ENCODE peak calls at places on chromosomes 13 and 19, in ten cellular contexts. T, M, D, V, S, B, I, G, N and C are unnamed samples.

GRCh38 chr13:67967031-67967430 is 736.9 kb upstream of the PCDH9 start:
- DNase-seq in T (no peak), M (no peak), D (no peak), V (no peak), S (no peak), B (no peak), I (no peak), G (no peak), N (no peak), C (no peak)

GRCh38 chr19:1247747-1248453 is 483 bp upstream of the MIDN start:
- DNase-seq in T (peak; percentile 70), M (no peak), D (peak; percentile 77), V (peak; percentile 83), S (peak; percentile 69), B (peak; percentile 51), I (peak; percentile 82), G (peak; percentile 30), N (peak; percentile 88), C (no peak)

GRCh38 chr13:111506621-111507020 is 186.2 kb downstream of the TEX29 start:
- DNase-seq in T (no peak), M (no peak), D (no peak), V (no peak), S (no peak), B (no peak), I (no peak), G (no peak), N (no peak), C (no peak)

GRCh38 chr19:48458016-48458415 is 2.6 kb downstream of the KCNJ14 start:
- DNase-seq in T (no peak), M (no peak), D (no peak), V (no peak), S (no peak), B (no peak), I (no peak), G (no peak), N (no peak), C (no peak)

GRCh38 chr19:48284891-48285290 is 15.0 kb downstream of the ZNF114 start:
- DNase-seq in T (peak; percentile 82), M (no peak), D (no peak), V (no peak), S (peak; percentile 19), B (no peak), I (no peak), G (no peak), N (no peak), C (no peak)

GRCh38 chr19:4067396-4068057 is 828 bp upstream of the ZBTB7A start:
- DNase-seq in T (no peak), M (no peak), D (no peak), V (peak; percentile 54), S (no peak), B (no peak), I (no peak), G (no peak), N (no peak), C (no peak)

GRCh38 chr19:19459707-19460251 is 54.3 kb downstream of the GATAD2A start:
- DNase-seq in T (peak; percentile 87), M (peak; percentile 44), D (peak; percentile 51), V (no peak), S (peak; percentile 81), B (peak; percentile 50), I (peak; percentile 54), G (peak; percentile 64), N (peak; percentile 55), C (no peak)

GRCh38 chr13:66224644-66225043 is 1005.5 kb downstream of the PCDH9 start:
- DNase-seq in T (no peak), M (no peak), D (no peak), V (no peak), S (no peak), B (no peak), I (no peak), G (no peak), N (no peak), C (no peak)

GRCh38 chr19:37948362-37948761 is 41.4 kb downstream of the SIPA1L3 start:
- DNase-seq in T (no peak), M (no peak), D (no peak), V (no peak), S (no peak), B (no peak), I (no peak), G (peak; percentile 72), N (no peak), C (no peak)

GRCh38 chr13:56009418-56009817 is 1131.3 kb upstream of the PRR20A start:
- DNase-seq in T (no peak), M (no peak), D (no peak), V (no peak), S (no peak), B (no peak), I (no peak), G (no peak), N (no peak), C (no peak)

GRCh38 chr13:43245374-43245964 is 222.1 kb downstream of the DNAJC15 start:
- DNase-seq in T (peak; percentile 92), M (peak; percentile 55), D (no peak), V (no peak), S (peak; percentile 74), B (peak; percentile 81), I (no peak), G (peak; percentile 81), N (no peak), C (no peak)

GRCh38 chr19:41793414-41793727 is 3.0 kb upstream of the CEACAM3 start:
- DNase-seq in T (no peak), M (no peak), D (no peak), V (no peak), S (no peak), B (no peak), I (no peak), G (no peak), N (no peak), C (no peak)
- TF ChIP-seq CTCF in T (no peak), M (peak; percentile 2), D (no peak), V (no peak), S (peak; percentile 30), B (no peak), I (no peak), G (no peak), N (no peak), C (no peak)

GRCh38 chr13:49435992-49436391 is 7.9 kb downstream of the CAB39L start:
- DNase-seq in T (peak; percentile 44), M (no peak), D (no peak), V (no peak), S (peak; percentile 49), B (peak; percentile 49), I (no peak), G (no peak), N (no peak), C (no peak)
- TF ChIP-seq CTCF in T (no peak), M (no peak), D (no peak), V (no peak), S (no peak), B (no peak), I (no peak), G (no peak), N (no peak), C (no peak)

GRCh38 chr19:40524133-40524549 is 52.5 kb upstream of the SHKBP1 start:
- DNase-seq in T (no peak), M (no peak), D (no peak), V (no peak), S (no peak), B (no peak), I (no peak), G (no peak), N (no peak), C (no peak)

GRCh38 chr19:40521276-40521675 is 54.5 kb downstream of the SPTBN4 start:
- DNase-seq in T (peak; percentile 29), M (no peak), D (no peak), V (no peak), S (peak; percentile 19), B (peak; percentile 55), I (no peak), G (peak; percentile 20), N (no peak), C (no peak)

GRCh38 chr19:40524655-40525054 is 52.0 kb upstream of the SHKBP1 start:
- DNase-seq in T (no peak), M (no peak), D (no peak), V (no peak), S (no peak), B (no peak), I (no peak), G (no peak), N (no peak), C (no peak)

GRCh38 chr19:40525234-40526051 is 51.2 kb upstream of the SHKBP1 start:
- DNase-seq in T (no peak), M (no peak), D (no peak), V (no peak), S (no peak), B (no peak), I (no peak), G (no peak), N (no peak), C (no peak)

DNA sequence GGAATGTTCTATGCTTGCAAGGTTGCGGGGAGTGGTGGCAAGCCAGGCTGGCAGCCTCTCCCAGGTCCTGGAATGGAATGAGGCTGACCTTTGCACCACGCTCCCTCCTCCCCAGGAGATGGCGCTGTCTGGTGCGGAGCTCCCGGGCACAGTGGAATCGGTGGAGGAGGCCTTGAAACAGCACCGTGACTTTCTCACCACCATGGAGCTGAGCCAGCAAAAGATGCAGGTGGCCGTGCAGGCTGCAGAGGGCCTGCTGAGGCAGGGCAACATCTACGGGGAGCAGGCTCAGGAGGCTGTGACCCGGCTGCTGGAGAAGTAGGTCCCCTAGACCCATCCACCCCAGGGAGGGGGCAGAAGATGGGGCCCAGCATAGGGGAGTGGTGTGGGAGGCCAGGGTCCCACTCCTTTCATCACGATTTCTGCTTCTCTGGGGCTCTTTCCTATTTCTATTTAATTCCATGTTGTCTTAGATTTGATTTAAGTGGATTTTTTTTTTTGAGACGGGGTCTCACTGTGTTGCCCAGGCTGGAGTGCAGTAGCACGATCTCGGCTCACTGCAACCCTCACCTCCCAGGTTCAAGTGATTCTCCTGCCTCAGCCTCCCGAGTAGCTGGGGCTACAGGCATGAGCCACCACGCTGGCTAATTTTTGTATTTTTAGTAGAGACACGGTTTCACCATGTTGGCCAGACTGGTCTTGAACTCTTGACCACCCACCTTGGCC is 53.2 kb upstream of the SHKBP1 start:
- DNase-seq in T (peak; percentile 44), M (peak; percentile 46), D (peak; percentile 83), V (peak; percentile 79), S (peak; percentile 32), B (peak; percentile 47), I (peak; percentile 88), G (peak; percentile 58), N (peak; percentile 90), C (peak; percentile 62)
- TF ChIP-seq CTCF in T (peak; percentile 62), M (peak; percentile 57), D (peak; percentile 53), V (peak; percentile 57), S (peak; percentile 81), B (peak; percentile 72), I (peak; percentile 62), G (peak; percentile 89), N (peak; percentile 79), C (peak; percentile 76)

DNA sequence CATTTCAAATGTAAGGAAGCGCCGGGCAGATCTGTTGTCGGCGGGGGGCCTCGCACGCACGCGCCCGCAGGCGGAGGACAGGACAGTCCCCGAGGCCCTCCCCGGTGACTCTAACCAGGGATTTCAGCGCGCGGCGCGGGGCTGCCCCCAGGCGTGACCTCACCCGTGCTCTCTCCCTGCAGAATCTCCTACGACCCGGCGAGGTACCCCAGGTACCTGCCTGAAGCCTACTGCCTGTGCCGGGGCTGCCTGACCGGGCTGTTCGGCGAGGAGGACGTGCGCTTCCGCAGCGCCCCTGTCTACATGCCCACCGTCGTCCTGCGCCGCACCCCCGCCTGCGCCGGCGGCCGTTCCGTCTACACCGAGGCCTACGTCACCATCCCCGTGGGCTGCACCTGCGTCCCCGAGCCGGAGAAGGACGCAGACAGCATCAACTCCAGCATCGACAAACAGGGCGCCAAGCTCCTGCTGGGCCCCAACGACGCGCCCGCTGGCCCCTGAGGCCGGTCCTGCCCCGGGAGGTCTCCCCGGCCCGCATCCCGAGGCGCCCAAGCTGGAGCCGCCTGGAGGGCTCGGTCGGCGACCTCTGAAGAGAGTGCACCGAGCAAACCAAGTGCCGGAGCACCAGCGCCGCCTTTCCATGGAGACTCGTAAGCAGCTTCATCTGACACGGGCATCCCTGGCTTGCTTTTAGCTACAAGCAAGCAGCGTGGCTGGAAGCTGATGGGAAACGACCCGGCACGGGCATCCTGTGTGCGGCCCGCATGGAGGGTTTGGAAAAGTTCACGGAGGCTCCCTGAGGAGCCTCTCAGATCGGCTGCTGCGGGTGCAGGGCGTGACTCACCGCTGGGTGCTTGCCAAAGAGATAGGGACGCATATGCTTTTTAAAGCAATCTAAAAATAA is 18.2 kb downstream of the IL17D start:
- DNase-seq in T (peak; percentile 79), M (peak; percentile 49), D (peak; percentile 49), V (peak; percentile 37), S (peak; percentile 56), B (peak; percentile 77), I (peak; percentile 30), G (peak; percentile 53), N (peak; percentile 62), C (no peak)
- TF ChIP-seq CTCF in T (peak; percentile 8), M (no peak), D (no peak), V (no peak), S (peak; percentile 20), B (peak; percentile 2), I (no peak), G (no peak), N (no peak), C (no peak)